ENCODE peak calls at places on chromosomes 4 and X, in nine cellular contexts. One of them, this sample, is unnamed. For H3K4me1, the result is how much of the 10 kb centered on the place peaks cover.

GRCh38 chrX:132909643-132910042 is 48.8 kb downstream of the HS6ST2 start:
- DNase-seq in fibroblast of lung: peak
- DNase-seq in endothelial cell of umbilical vein: no peak
- DNase-seq in osteoblast: no peak
- DNase-seq in cardiac muscle cell: no peak
- DNase-seq in neural progenitor cell: no peak
- DNase-seq in pancreas: no peak
- DNase-seq in neuronal stem cell: no peak
- DNase-seq in GM23338: no peak
- DNase-seq in this sample: no peak

GRCh38 chr4:168710353-168710946 is 213.6 kb downstream of the PALLD start:
- DNase-seq in endothelial cell of umbilical vein: peak
- DNase-seq in osteoblast: peak
- DNase-seq in fibroblast of lung: peak
- DNase-seq in neuronal stem cell: peak
- DNase-seq in cardiac muscle cell: peak
- DNase-seq in neural progenitor cell: peak
- DNase-seq in pancreas: no peak
- DNase-seq in GM23338: peak
- DNase-seq in this sample: peak

GRCh38 chr4:30630431-30630830 is 89.7 kb upstream of the PCDH7 start:
- DNase-seq in neural progenitor cell: no peak
- DNase-seq in pancreas: no peak
- DNase-seq in endothelial cell of umbilical vein: no peak
- DNase-seq in GM23338: no peak
- DNase-seq in cardiac muscle cell: no peak
- DNase-seq in osteoblast: no peak
- DNase-seq in neuronal stem cell: no peak
- DNase-seq in fibroblast of lung: no peak
- DNase-seq in this sample: peak

GRCh38 chrX:34659575-34659974 is 2.5 kb upstream of the TMEM47 start:
- DNase-seq in endothelial cell of umbilical vein: no peak
- DNase-seq in neuronal stem cell: no peak
- DNase-seq in osteoblast: no peak
- DNase-seq in fibroblast of lung: no peak
- DNase-seq in neural progenitor cell: no peak
- DNase-seq in pancreas: no peak
- DNase-seq in cardiac muscle cell: no peak
- DNase-seq in GM23338: peak
- DNase-seq in this sample: no peak

GRCh38 chr4:85039526-85039925 is 73.0 kb upstream of the WDFY3 start:
- DNase-seq in GM23338: no peak
- DNase-seq in osteoblast: peak
- DNase-seq in fibroblast of lung: peak
- DNase-seq in cardiac muscle cell: no peak
- DNase-seq in pancreas: no peak
- DNase-seq in neuronal stem cell: no peak
- DNase-seq in neural progenitor cell: no peak
- DNase-seq in endothelial cell of umbilical vein: no peak
- DNase-seq in this sample: no peak

GRCh38 chr4:114015444-114015899 is 36.0 kb upstream of the ARSJ start:
- DNase-seq in cardiac muscle cell: no peak
- DNase-seq in pancreas: no peak
- DNase-seq in osteoblast: peak
- DNase-seq in neural progenitor cell: no peak
- DNase-seq in fibroblast of lung: peak
- DNase-seq in GM23338: no peak
- DNase-seq in endothelial cell of umbilical vein: peak
- DNase-seq in neuronal stem cell: no peak
- DNase-seq in this sample: peak

GRCh38 chr4:188930822-188931221 is 791.6 kb downstream of the TRIML1 start:
- DNase-seq in neuronal stem cell: peak
- DNase-seq in osteoblast: no peak
- DNase-seq in pancreas: no peak
- DNase-seq in endothelial cell of umbilical vein: no peak
- DNase-seq in GM23338: peak
- DNase-seq in cardiac muscle cell: no peak
- DNase-seq in fibroblast of lung: peak
- DNase-seq in neural progenitor cell: peak
- DNase-seq in this sample: peak

GRCh38 chr4:84573738-84574720 is 8.9 kb upstream of the CDS1 start:
- DNase-seq in osteoblast: no peak
- DNase-seq in pancreas: no peak
- DNase-seq in endothelial cell of umbilical vein: no peak
- DNase-seq in fibroblast of lung: no peak
- DNase-seq in neuronal stem cell: no peak
- DNase-seq in neural progenitor cell: no peak
- DNase-seq in cardiac muscle cell: no peak
- DNase-seq in GM23338: no peak
- DNase-seq in this sample: no peak

GRCh38 chrX:43702660-43703059 is 46.6 kb downstream of the MAOA start:
- DNase-seq in osteoblast: no peak
- DNase-seq in endothelial cell of umbilical vein: peak
- DNase-seq in fibroblast of lung: no peak
- DNase-seq in GM23338: no peak
- DNase-seq in pancreas: no peak
- DNase-seq in neural progenitor cell: no peak
- DNase-seq in cardiac muscle cell: no peak
- DNase-seq in neuronal stem cell: no peak
- DNase-seq in this sample: no peak
- H3K4me1 ChIP-seq in osteoblast: under half
- H3K4me1 ChIP-seq in endothelial cell of umbilical vein: under half
- H3K4me1 ChIP-seq in fibroblast of lung: under half
- H3K4me1 ChIP-seq in GM23338: under half
- H3K4me1 ChIP-seq in pancreas: under half
- H3K4me1 ChIP-seq in neural progenitor cell: under half
- H3K4me1 ChIP-seq in cardiac muscle cell: under half
- H3K4me1 ChIP-seq in neuronal stem cell: under half
- H3K4me1 ChIP-seq in this sample: under half

DNA sequence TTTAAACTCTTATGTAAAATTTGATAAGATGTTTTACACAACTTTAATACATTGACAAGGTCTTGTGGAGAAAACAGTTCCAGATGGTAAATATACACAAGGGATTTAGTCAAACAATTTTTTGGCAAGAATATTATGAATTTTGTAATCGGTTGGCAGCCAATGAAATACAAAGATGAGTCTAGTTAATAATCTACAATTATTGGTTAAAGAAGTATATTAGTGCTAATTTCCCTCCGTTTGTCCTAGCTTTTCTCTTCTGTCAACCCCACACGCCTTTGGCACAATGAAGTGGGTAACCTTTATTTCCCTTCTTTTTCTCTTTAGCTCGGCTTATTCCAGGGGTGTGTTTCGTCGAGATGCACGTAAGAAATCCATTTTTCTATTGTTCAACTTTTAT is at the start of gene ALB:
- DNase-seq in neural progenitor cell: no peak
- DNase-seq in neuronal stem cell: no peak
- DNase-seq in endothelial cell of umbilical vein: no peak
- DNase-seq in fibroblast of lung: no peak
- DNase-seq in cardiac muscle cell: no peak
- DNase-seq in pancreas: no peak
- DNase-seq in GM23338: no peak
- DNase-seq in osteoblast: no peak
- DNase-seq in this sample: no peak
- H3K4me1 ChIP-seq in neural progenitor cell: under half
- H3K4me1 ChIP-seq in neuronal stem cell: under half
- H3K4me1 ChIP-seq in endothelial cell of umbilical vein: under half
- H3K4me1 ChIP-seq in fibroblast of lung: under half
- H3K4me1 ChIP-seq in cardiac muscle cell: under half
- H3K4me1 ChIP-seq in pancreas: under half
- H3K4me1 ChIP-seq in GM23338: under half
- H3K4me1 ChIP-seq in osteoblast: under half
- H3K4me1 ChIP-seq in this sample: under half

DNA sequence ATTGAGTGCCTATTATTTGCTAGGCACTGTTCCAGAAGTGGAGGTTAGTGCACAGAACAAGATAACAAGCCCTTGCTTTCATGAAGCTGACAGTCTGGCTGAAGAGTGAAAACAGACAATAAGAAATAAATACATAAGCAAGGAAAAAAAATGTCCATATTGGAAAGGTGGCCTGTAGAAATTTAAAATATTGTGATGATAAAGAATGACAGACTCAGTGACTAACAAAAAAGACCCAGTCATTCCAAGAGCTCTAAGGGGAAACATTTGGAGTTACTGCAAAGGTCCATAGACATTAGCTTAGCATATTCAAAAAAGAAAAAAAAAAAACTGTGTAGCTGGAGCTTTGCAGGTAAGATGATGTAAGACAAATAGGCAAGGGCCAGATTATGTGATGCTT is 1.0 kb upstream of the ANTXR2 start:
- DNase-seq in cardiac muscle cell: no peak
- DNase-seq in fibroblast of lung: no peak
- DNase-seq in osteoblast: no peak
- DNase-seq in pancreas: no peak
- DNase-seq in GM23338: no peak
- DNase-seq in endothelial cell of umbilical vein: no peak
- DNase-seq in neuronal stem cell: no peak
- DNase-seq in neural progenitor cell: no peak
- DNase-seq in this sample: no peak
- H3K4me1 ChIP-seq in cardiac muscle cell: under half
- H3K4me1 ChIP-seq in fibroblast of lung: under half
- H3K4me1 ChIP-seq in osteoblast: under half
- H3K4me1 ChIP-seq in pancreas: under half
- H3K4me1 ChIP-seq in GM23338: under half
- H3K4me1 ChIP-seq in endothelial cell of umbilical vein: under half
- H3K4me1 ChIP-seq in neuronal stem cell: under half
- H3K4me1 ChIP-seq in neural progenitor cell: under half
- H3K4me1 ChIP-seq in this sample: under half

GRCh38 chrX:10555846-10556245 is 64.5 kb downstream of the MID1 start:
- DNase-seq in endothelial cell of umbilical vein: peak
- DNase-seq in pancreas: no peak
- DNase-seq in osteoblast: no peak
- DNase-seq in neural progenitor cell: no peak
- DNase-seq in fibroblast of lung: no peak
- DNase-seq in cardiac muscle cell: no peak
- DNase-seq in GM23338: no peak
- DNase-seq in neuronal stem cell: no peak
- DNase-seq in this sample: no peak
- H3K4me1 ChIP-seq in endothelial cell of umbilical vein: under half
- H3K4me1 ChIP-seq in pancreas: under half
- H3K4me1 ChIP-seq in osteoblast: under half
- H3K4me1 ChIP-seq in neural progenitor cell: under half
- H3K4me1 ChIP-seq in fibroblast of lung: under half
- H3K4me1 ChIP-seq in cardiac muscle cell: under half
- H3K4me1 ChIP-seq in GM23338: under half
- H3K4me1 ChIP-seq in neuronal stem cell: under half
- H3K4me1 ChIP-seq in this sample: under half

DNA sequence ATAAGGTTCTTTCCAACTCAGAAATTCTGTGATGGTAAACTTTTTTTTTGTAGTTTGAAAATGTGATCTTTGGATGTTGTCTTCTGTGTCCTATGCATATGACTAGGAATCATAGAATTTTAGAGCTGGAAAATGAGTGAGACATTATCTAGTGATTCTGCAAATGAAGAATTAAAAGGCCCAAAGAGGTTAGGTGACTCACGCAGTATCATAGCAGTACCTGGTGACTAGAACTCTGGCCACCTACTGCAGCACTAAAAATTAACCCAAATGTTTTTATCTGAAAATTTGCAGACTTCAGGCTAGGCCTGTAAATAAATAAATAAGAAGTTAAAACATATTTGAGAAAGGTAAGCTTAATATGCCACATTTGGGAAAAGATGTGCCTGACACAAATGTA is 52.8 kb downstream of the NFKB1 start:
- DNase-seq in neural progenitor cell: no peak
- DNase-seq in osteoblast: no peak
- DNase-seq in fibroblast of lung: no peak
- DNase-seq in cardiac muscle cell: no peak
- DNase-seq in pancreas: no peak
- DNase-seq in GM23338: no peak
- DNase-seq in neuronal stem cell: no peak
- DNase-seq in endothelial cell of umbilical vein: no peak
- DNase-seq in this sample: no peak
- H3K4me1 ChIP-seq in neural progenitor cell: under half
- H3K4me1 ChIP-seq in osteoblast: under half
- H3K4me1 ChIP-seq in fibroblast of lung: under half
- H3K4me1 ChIP-seq in cardiac muscle cell: under half
- H3K4me1 ChIP-seq in pancreas: under half
- H3K4me1 ChIP-seq in GM23338: under half
- H3K4me1 ChIP-seq in neuronal stem cell: under half
- H3K4me1 ChIP-seq in endothelial cell of umbilical vein: under half
- H3K4me1 ChIP-seq in this sample: under half

DNA sequence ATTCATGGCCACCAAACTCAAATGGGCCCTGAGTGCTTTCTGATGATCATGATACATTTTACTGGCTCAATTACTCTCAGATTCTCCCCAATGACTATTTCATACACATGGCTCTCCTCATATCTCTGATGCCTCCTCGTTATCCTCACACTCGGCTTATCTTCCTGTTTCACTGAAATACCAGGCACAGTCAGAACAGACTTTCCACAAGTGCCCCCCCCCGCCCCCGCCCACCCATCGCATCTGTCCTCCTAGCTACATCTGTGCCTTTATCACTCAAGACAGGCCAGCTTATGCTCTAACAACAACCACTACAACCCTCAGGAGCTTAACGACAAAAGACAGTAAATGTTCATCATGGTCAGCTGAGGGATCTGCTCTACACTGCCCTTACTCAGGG is 610.6 kb upstream of the DIPK2B start:
- DNase-seq in endothelial cell of umbilical vein: no peak
- DNase-seq in cardiac muscle cell: no peak
- DNase-seq in GM23338: no peak
- DNase-seq in neural progenitor cell: no peak
- DNase-seq in pancreas: no peak
- DNase-seq in neuronal stem cell: no peak
- DNase-seq in osteoblast: no peak
- DNase-seq in fibroblast of lung: no peak
- DNase-seq in this sample: no peak
- H3K4me1 ChIP-seq in endothelial cell of umbilical vein: under half
- H3K4me1 ChIP-seq in cardiac muscle cell: under half
- H3K4me1 ChIP-seq in GM23338: half or more
- H3K4me1 ChIP-seq in neural progenitor cell: under half
- H3K4me1 ChIP-seq in pancreas: under half
- H3K4me1 ChIP-seq in neuronal stem cell: under half
- H3K4me1 ChIP-seq in osteoblast: under half
- H3K4me1 ChIP-seq in fibroblast of lung: under half
- H3K4me1 ChIP-seq in this sample: under half

This sample was measured in A673.